ENCODE peak calls at places on chromosomes 5 and 9, in five cellular contexts. T, F, A, R and D are unnamed samples.

GRCh38 chr5:83927140-83927733 is 206.6 kb upstream of the HAPLN1 start:
- DNase-seq in T (peak; percentile 83), R (peak; percentile 17), F (peak; percentile 63), A (peak; percentile 35), D (peak; percentile 86)

GRCh38 chr5:55039843-55040242 is 15.8 kb downstream of the GZMK start:
- DNase-seq in F (no peak), A (no peak), T (no peak), R (no peak), D (no peak)

GRCh38 chr5:128213340-128213739 is 129.8 kb downstream of the SLC12A2 start:
- DNase-seq in R (no peak), F (peak; percentile 53), T (peak; percentile 51), A (no peak), D (peak; percentile 73)

GRCh38 chr9:82346040-82346439 is 357.5 kb downstream of the SPATA31D1 start:
- DNase-seq in R (no peak), F (no peak), A (no peak), T (no peak), D (no peak)

GRCh38 chr9:111730937-111731567 is 63.7 kb downstream of the SHOC1 start:
- DNase-seq in T (no peak), F (no peak), A (no peak), R (no peak), D (peak; percentile 93)

GRCh38 chr5:32583582-32584232 is 1.6 kb upstream of the SUB1 start:
- DNase-seq in R (peak; percentile 74), F (no peak), A (no peak), T (no peak), D (no peak)

GRCh38 chr5:132526974-132527564 is 16.3 kb downstream of the IL5 start:
- DNase-seq in F (no peak), T (no peak), A (no peak), R (no peak), D (no peak)

GRCh38 chr5:162990856-162991497 is 446.4 kb upstream of the CCNG1 start:
- DNase-seq in T (no peak), R (no peak), A (no peak), F (no peak), D (no peak)

GRCh38 chr9:76044420-76044819 is 153.9 kb downstream of the PCSK5 start:
- DNase-seq in F (no peak), A (no peak), T (no peak), R (no peak), D (no peak)

GRCh38 chr9:129241725-129242124 is 63.7 kb upstream of the IER5L start:
- DNase-seq in A (peak; percentile 24), T (no peak), R (no peak), F (no peak), D (no peak)

GRCh38 chr9:113577525-113578261 is 114.2 kb downstream of the RGS3 start:
- DNase-seq in F (no peak), A (peak; percentile 37), R (no peak), T (no peak), D (no peak)

GRCh38 chr5:95823738-95824609 is 1.4 kb upstream of the GLRX start:
- DNase-seq in F (no peak), A (no peak), R (peak; percentile 72), T (peak; percentile 64), D (peak; percentile 95)

GRCh38 chr5:146490089-146490843 is 25.7 kb downstream of the GPR151 start:
- DNase-seq in R (no peak), A (no peak), T (no peak), F (no peak), D (no peak)

GRCh38 chr9:93678199-93679019 is 102.0 kb downstream of the PHF2 start:
- DNase-seq in T (no peak), F (no peak), R (peak; percentile 13), A (peak; percentile 35), D (no peak)

GRCh38 chr5:110681953-110682352 is 44.5 kb downstream of the TMEM232 start:
- DNase-seq in R (no peak), T (no peak), A (no peak), F (no peak), D (no peak)

GRCh38 chr5:78504726-78505431 is 143.7 kb downstream of the LHFPL2 start:
- DNase-seq in F (peak; percentile 85), T (peak; percentile 78), R (peak; percentile 24), A (peak; percentile 78), D (peak; percentile 99)

GRCh38 chr5:142151436-142152382 is 43.1 kb downstream of the NDFIP1 start:
- DNase-seq in A (no peak), F (peak; percentile 40), T (peak; percentile 82), R (peak; percentile 31), D (peak; percentile 74)

GRCh38 chr9:70256123-70256551 is 2.6 kb upstream of the SMC5 start:
- DNase-seq in T (no peak), F (no peak), R (no peak), A (no peak), D (peak; percentile 2)

GRCh38 chr9:136364942-136365774 is 1.6 kb upstream of the DNLZ start:
- DNase-seq in A (no peak), T (no peak), F (no peak), R (no peak), D (no peak)

GRCh38 chr5:158705901-158706300 is 393.8 kb downstream of the EBF1 start:
- DNase-seq in T (no peak), F (no peak), R (no peak), A (no peak), D (no peak)

GRCh38 chr5:107542428-107542827 is 128.3 kb downstream of the EFNA5 start:
- DNase-seq in F (peak; percentile 89), T (peak; percentile 80), R (peak; percentile 21), A (peak; percentile 86), D (no peak)

GRCh38 chr9:114591206-114591853 is 3.8 kb downstream of the ATP6V1G1 start:
- DNase-seq in A (no peak), T (no peak), R (no peak), F (no peak), D (no peak)
- H3K4me1 ChIP-seq in A (peaks cover 14% of the 10 kb centered on the region), T (peaks cover 29% of the 10 kb centered on the region), R (peaks cover 20% of the 10 kb centered on the region), F (peaks cover 40% of the 10 kb centered on the region), D (peaks cover 23% of the 10 kb centered on the region)

DNA sequence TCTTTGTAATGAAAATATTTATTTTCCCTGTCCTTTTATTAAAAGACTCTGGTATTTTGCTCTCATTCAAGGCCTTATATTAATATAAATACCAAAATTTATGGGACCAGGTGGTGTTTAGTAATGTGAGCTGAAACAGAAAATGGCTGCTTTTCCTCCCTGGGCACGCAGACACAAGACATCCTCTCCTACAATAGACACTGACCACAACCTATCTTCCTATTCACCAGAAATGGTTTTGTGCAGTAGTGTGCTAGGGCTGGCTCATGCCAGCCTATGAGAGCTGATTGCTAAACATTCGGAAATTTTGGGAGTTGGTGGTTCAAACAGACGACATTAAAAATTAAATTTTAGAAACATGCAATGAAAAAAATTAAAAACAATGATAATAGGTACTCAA is 338.2 kb downstream of the BNC2 start:
- DNase-seq in F (no peak), T (no peak), A (no peak), R (no peak), D (no peak)
- H3K4me1 ChIP-seq in F (no peaks in the 10 kb centered on the region), T (no peaks in the 10 kb centered on the region), A (no peaks in the 10 kb centered on the region), R (no peaks in the 10 kb centered on the region), D (no peaks in the 10 kb centered on the region)

GRCh38 chr9:122819791-122820489 is 8.4 kb downstream of the PDCL start:
- DNase-seq in F (no peak), R (no peak), T (no peak), A (no peak), D (peak; percentile 53)
- H3K4me1 ChIP-seq in F (peaks cover 5% of the 10 kb centered on the region), R (no peaks in the 10 kb centered on the region), T (peaks cover 5% of the 10 kb centered on the region), A (no peaks in the 10 kb centered on the region), D (no peaks in the 10 kb centered on the region)

GRCh38 chr9:14278291-14278721 is 35.6 kb downstream of the NFIB start:
- DNase-seq in A (no peak), F (no peak), T (no peak), R (no peak), D (peak; percentile 45)

GRCh38 chr9:14279671-14280070 is 34.3 kb downstream of the NFIB start:
- DNase-seq in T (no peak), F (no peak), R (no peak), A (no peak), D (no peak)

GRCh38 chr9:14277761-14278160 is 36.2 kb downstream of the NFIB start:
- DNase-seq in A (no peak), T (no peak), F (no peak), R (no peak), D (no peak)

GRCh38 chr9:14275331-14275730 is 38.6 kb downstream of the NFIB start:
- DNase-seq in F (no peak), A (no peak), T (no peak), R (no peak), D (no peak)

DNA sequence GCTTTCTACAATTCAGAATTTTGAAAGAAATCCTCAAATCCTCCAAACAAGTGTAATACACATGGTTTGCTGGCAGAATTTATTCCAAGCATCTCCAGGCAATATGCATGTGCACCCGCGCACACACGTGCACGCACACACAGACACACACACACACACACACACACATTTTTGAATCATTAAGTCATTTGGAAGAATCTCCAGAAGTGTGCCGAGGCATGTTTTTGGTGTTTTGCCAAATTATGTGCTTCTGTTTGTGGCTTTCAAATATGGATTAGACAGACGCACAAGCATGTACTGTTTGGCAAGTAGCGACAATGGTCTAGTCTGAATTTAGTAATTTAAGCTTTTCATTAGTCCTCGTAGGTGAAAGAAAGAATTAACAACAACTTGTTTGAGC is 36.7 kb downstream of the NFIB start:
- DNase-seq in A (no peak), T (no peak), R (no peak), F (no peak), D (no peak)
- H3K4me1 ChIP-seq in A (peaks cover 43% of the 10 kb centered on the region), T (peaks cover 29% of the 10 kb centered on the region), R (no peaks in the 10 kb centered on the region), F (peaks cover 66% of the 10 kb centered on the region), D (peaks cover 29% of the 10 kb centered on the region)

GRCh38 chr5:40227927-40228326 is 451.8 kb upstream of the PTGER4 start:
- DNase-seq in T (no peak), A (no peak), R (no peak), F (no peak), D (no peak)
- H3K4me1 ChIP-seq in T (no peaks in the 10 kb centered on the region), A (no peaks in the 10 kb centered on the region), R (no peaks in the 10 kb centered on the region), F (no peaks in the 10 kb centered on the region), D (no peaks in the 10 kb centered on the region)